ENCODE peak calls at places on chromosomes 4 and X, in seven cellular contexts. X, C, V, P, Z, B and R are unnamed samples.

GRCh38 chrX:17689971-17690409 is 47.3 kb upstream of the SCML1 start:
- DNase-seq in X (peak; percentile 78), C (no peak), V (peak; percentile 61), P (peak; percentile 75), Z (peak; percentile 51), B (peak; percentile 61), R (peak; percentile 80)

GRCh38 chrX:122565952-122566351 is 618.1 kb upstream of the GRIA3 start:
- DNase-seq in X (peak; percentile 98), C (no peak), V (peak; percentile 22), P (peak; percentile 92), Z (peak; percentile 72), B (peak; percentile 91), R (no peak)

GRCh38 chr4:150543042-150543441 is 38.9 kb upstream of the MAB21L2 start:
- DNase-seq in X (no peak), C (no peak), V (no peak), P (no peak), Z (no peak), B (no peak), R (no peak)

GRCh38 chrX:70336767-70337166 is 46.9 kb downstream of the KIF4A start:
- DNase-seq in X (no peak), C (no peak), V (no peak), P (no peak), Z (no peak), B (no peak), R (no peak)

GRCh38 chr4:123397276-123398150 is 918 bp downstream of the SPRY1 start:
- DNase-seq in X (peak; percentile 43), C (peak; percentile 76), V (peak; percentile 65), P (peak; percentile 42), Z (peak; percentile 28), B (peak; percentile 67), R (peak; percentile 74)

GRCh38 chrX:22012051-22012450 is 20.1 kb upstream of the PHEX start:
- DNase-seq in X (no peak), C (no peak), V (no peak), P (no peak), Z (no peak), B (no peak), R (no peak)

GRCh38 chrX:17812763-17813162 is 48.3 kb downstream of the RAI2 start:
- DNase-seq in X (peak; percentile 1), C (no peak), V (peak; percentile 38), P (peak; percentile 64), Z (no peak), B (peak; percentile 10), R (no peak)

GRCh38 chr4:164529486-164529885 is 224.4 kb upstream of the SMIM31 start:
- DNase-seq in X (no peak), C (no peak), V (no peak), P (no peak), Z (no peak), B (no peak), R (no peak)